ENCODE peak calls at places on chromosomes 11 and 22, in eight cellular contexts. V, T, U, S, K, E, N and Z are unnamed samples.

GRCh38 chr22:30568137-30568805 is 6.2 kb downstream of the GAL3ST1 start:
- DNase-seq in V (no peak), E (no peak), T (no peak), N (no peak), U (no peak), S (no peak), K (no peak), Z (no peak)

GRCh38 chr11:115222218-115222862 is 281.9 kb downstream of the CADM1 start:
- DNase-seq in T (peak; percentile 92), N (no peak), V (peak; percentile 81), U (peak; percentile 87), E (peak; percentile 51), K (no peak), S (no peak), Z (no peak)

GRCh38 chr22:48635825-48636224 is 1191.8 kb downstream of the BRD1 start:
- DNase-seq in T (no peak), K (no peak), E (no peak), V (no peak), U (no peak), S (no peak), N (no peak), Z (no peak)

GRCh38 chr11:120181446-120181992 is 29.3 kb upstream of the OAF start:
- DNase-seq in T (no peak), K (no peak), U (no peak), S (peak; percentile 6), N (no peak), V (no peak), E (no peak), Z (no peak)

GRCh38 chr22:37210041-37210803 is 2.1 kb downstream of the SSTR3 start:
- DNase-seq in K (no peak), V (no peak), S (no peak), U (no peak), N (no peak), T (no peak), E (no peak), Z (no peak)

GRCh38 chr22:32080904-32081303 is 37.8 kb downstream of the SLC5A1 start:
- DNase-seq in K (peak; percentile 6), N (no peak), V (peak; percentile 29), U (peak; percentile 36), E (peak; percentile 6), S (no peak), T (peak; percentile 46), Z (peak; percentile 2)

GRCh38 chr11:29231586-29231985 is 785.2 kb downstream of the KCNA4 start:
- DNase-seq in U (no peak), K (no peak), N (no peak), T (no peak), E (no peak), V (no peak), S (no peak), Z (no peak)

GRCh38 chr22:24240381-24240780 is 4.5 kb downstream of the GGT5 start:
- DNase-seq in U (no peak), N (no peak), K (no peak), T (no peak), S (no peak), V (no peak), E (no peak), Z (no peak)

GRCh38 chr22:36913431-36914382 is at the start of gene CSF2RB:
- DNase-seq in U (no peak), S (no peak), T (no peak), E (no peak), K (no peak), N (no peak), V (no peak), Z (no peak)